ENCODE peak calls at places on chromosomes 12 and 14, in eight cellular contexts. One of them, this sample, is unnamed.

GRCh38 chr12:124756151-124756550 is 107.5 kb downstream of the SCARB1 start:
- DNase-seq in psoas muscle: no peak
- DNase-seq in PC-9: no peak
- DNase-seq in MM.1S: no peak
- DNase-seq in A549: no peak
- DNase-seq in breast epithelium: no peak
- DNase-seq in OCI-LY7: no peak
- DNase-seq in kidney epithelial cell: no peak
- DNase-seq in this sample: no peak

GRCh38 chr12:6949063-6949594 is 2.0 kb upstream of the PTPN6 start:
- DNase-seq in psoas muscle: peak; percentile 54
- DNase-seq in PC-9: no peak
- DNase-seq in MM.1S: peak; percentile 82
- DNase-seq in A549: no peak
- DNase-seq in breast epithelium: no peak
- DNase-seq in OCI-LY7: no peak
- DNase-seq in kidney epithelial cell: no peak
- DNase-seq in this sample: no peak

GRCh38 chr12:28222081-28222700 is 31.9 kb downstream of the CCDC91 start:
- DNase-seq in psoas muscle: no peak
- DNase-seq in PC-9: no peak
- DNase-seq in MM.1S: no peak
- DNase-seq in A549: no peak
- DNase-seq in breast epithelium: no peak
- DNase-seq in OCI-LY7: no peak
- DNase-seq in kidney epithelial cell: no peak
- DNase-seq in this sample: no peak

GRCh38 chr14:99460793-99461192 is 19.9 kb downstream of the SETD3 start:
- DNase-seq in psoas muscle: no peak
- DNase-seq in PC-9: no peak
- DNase-seq in MM.1S: no peak
- DNase-seq in A549: no peak
- DNase-seq in breast epithelium: no peak
- DNase-seq in OCI-LY7: no peak
- DNase-seq in kidney epithelial cell: no peak
- DNase-seq in this sample: no peak

GRCh38 chr12:7319934-7320333 is 16.1 kb downstream of the ACSM4 start:
- DNase-seq in psoas muscle: no peak
- DNase-seq in PC-9: no peak
- DNase-seq in MM.1S: no peak
- DNase-seq in A549: no peak
- DNase-seq in breast epithelium: no peak
- DNase-seq in OCI-LY7: peak; percentile 1
- DNase-seq in kidney epithelial cell: no peak
- DNase-seq in this sample: no peak

GRCh38 chr12:91988076-91988475 is 157.6 kb downstream of the BTG1 start:
- DNase-seq in psoas muscle: no peak
- DNase-seq in PC-9: no peak
- DNase-seq in MM.1S: no peak
- DNase-seq in A549: no peak
- DNase-seq in breast epithelium: no peak
- DNase-seq in OCI-LY7: no peak
- DNase-seq in kidney epithelial cell: no peak
- DNase-seq in this sample: no peak

GRCh38 chr12:88334271-88334670 is 192.2 kb downstream of the TMTC3 start:
- DNase-seq in psoas muscle: no peak
- DNase-seq in PC-9: peak; percentile 36
- DNase-seq in MM.1S: peak; percentile 94
- DNase-seq in A549: no peak
- DNase-seq in breast epithelium: no peak
- DNase-seq in OCI-LY7: peak; percentile 26
- DNase-seq in kidney epithelial cell: peak; percentile 84
- DNase-seq in this sample: no peak

GRCh38 chr12:76462668-76463224 is 96.8 kb downstream of the OSBPL8 start:
- DNase-seq in psoas muscle: no peak
- DNase-seq in PC-9: no peak
- DNase-seq in MM.1S: no peak
- DNase-seq in A549: no peak
- DNase-seq in breast epithelium: no peak
- DNase-seq in OCI-LY7: no peak
- DNase-seq in kidney epithelial cell: no peak
- DNase-seq in this sample: no peak

GRCh38 chr12:78018146-78018910 is 187.6 kb downstream of the NAV3 start:
- DNase-seq in psoas muscle: no peak
- DNase-seq in PC-9: no peak
- DNase-seq in MM.1S: no peak
- DNase-seq in A549: no peak
- DNase-seq in breast epithelium: no peak
- DNase-seq in OCI-LY7: no peak
- DNase-seq in kidney epithelial cell: no peak
- DNase-seq in this sample: peak; percentile 39

GRCh38 chr12:131766382-131767107 is 55.7 kb downstream of the SFSWAP start:
- DNase-seq in psoas muscle: no peak
- DNase-seq in PC-9: no peak
- DNase-seq in MM.1S: no peak
- DNase-seq in A549: no peak
- DNase-seq in breast epithelium: peak; percentile 33
- DNase-seq in OCI-LY7: no peak
- DNase-seq in kidney epithelial cell: no peak
- DNase-seq in this sample: no peak

GRCh38 chr14:76235628-76236027 is 83.9 kb downstream of the GPATCH2L start:
- DNase-seq in psoas muscle: no peak
- DNase-seq in PC-9: no peak
- DNase-seq in MM.1S: no peak
- DNase-seq in A549: no peak
- DNase-seq in breast epithelium: no peak
- DNase-seq in OCI-LY7: no peak
- DNase-seq in kidney epithelial cell: no peak
- DNase-seq in this sample: no peak

GRCh38 chr12:120204171-120204570 is 3.3 kb upstream of the RPLP0 start:
- DNase-seq in psoas muscle: no peak
- DNase-seq in PC-9: no peak
- DNase-seq in MM.1S: no peak
- DNase-seq in A549: no peak
- DNase-seq in breast epithelium: no peak
- DNase-seq in OCI-LY7: no peak
- DNase-seq in kidney epithelial cell: no peak
- DNase-seq in this sample: no peak

GRCh38 chr12:67754933-67755697 is 106.6 kb downstream of the DYRK2 start:
- DNase-seq in psoas muscle: no peak
- DNase-seq in PC-9: no peak
- DNase-seq in MM.1S: no peak
- DNase-seq in A549: no peak
- DNase-seq in breast epithelium: no peak
- DNase-seq in OCI-LY7: no peak
- DNase-seq in kidney epithelial cell: no peak
- DNase-seq in this sample: no peak

GRCh38 chr14:23396781-23397407 is 11.2 kb downstream of the MYH6 start:
- DNase-seq in psoas muscle: no peak
- DNase-seq in PC-9: no peak
- DNase-seq in MM.1S: no peak
- DNase-seq in A549: no peak
- DNase-seq in breast epithelium: no peak
- DNase-seq in OCI-LY7: no peak
- DNase-seq in kidney epithelial cell: no peak
- DNase-seq in this sample: no peak

GRCh38 chr12:25645421-25645820 is 92.3 kb upstream of the LMNTD1 start:
- DNase-seq in psoas muscle: no peak
- DNase-seq in PC-9: no peak
- DNase-seq in MM.1S: no peak
- DNase-seq in A549: no peak
- DNase-seq in breast epithelium: no peak
- DNase-seq in OCI-LY7: no peak
- DNase-seq in kidney epithelial cell: no peak
- DNase-seq in this sample: no peak

GRCh38 chr14:54570651-54571415 is 3.9 kb downstream of the SAMD4A start:
- DNase-seq in psoas muscle: no peak
- DNase-seq in PC-9: peak; percentile 81
- DNase-seq in MM.1S: no peak
- DNase-seq in A549: no peak
- DNase-seq in breast epithelium: no peak
- DNase-seq in OCI-LY7: no peak
- DNase-seq in kidney epithelial cell: no peak
- DNase-seq in this sample: no peak

GRCh38 chr12:51826881-51827280 is 21.6 kb downstream of the FIGNL2 start:
- DNase-seq in psoas muscle: no peak
- DNase-seq in PC-9: no peak
- DNase-seq in MM.1S: no peak
- DNase-seq in A549: no peak
- DNase-seq in breast epithelium: no peak
- DNase-seq in OCI-LY7: no peak
- DNase-seq in kidney epithelial cell: no peak
- DNase-seq in this sample: no peak

GRCh38 chr14:87834594-87834993 is 158.4 kb downstream of the GALC start:
- DNase-seq in psoas muscle: no peak
- DNase-seq in PC-9: no peak
- DNase-seq in MM.1S: no peak
- DNase-seq in A549: no peak
- DNase-seq in breast epithelium: no peak
- DNase-seq in OCI-LY7: no peak
- DNase-seq in kidney epithelial cell: no peak
- DNase-seq in this sample: no peak

GRCh38 chr14:90281261-90281660 is 24.9 kb downstream of the PSMC1 start:
- DNase-seq in psoas muscle: no peak
- DNase-seq in PC-9: no peak
- DNase-seq in MM.1S: no peak
- DNase-seq in A549: no peak
- DNase-seq in breast epithelium: no peak
- DNase-seq in OCI-LY7: no peak
- DNase-seq in kidney epithelial cell: peak; percentile 48
- DNase-seq in this sample: peak; percentile 56

GRCh38 chr14:105075364-105076295 is 10.4 kb upstream of the GPR132 start:
- DNase-seq in psoas muscle: peak; percentile 74
- DNase-seq in PC-9: no peak
- DNase-seq in MM.1S: peak; percentile 34
- DNase-seq in A549: no peak
- DNase-seq in breast epithelium: no peak
- DNase-seq in OCI-LY7: no peak
- DNase-seq in kidney epithelial cell: no peak
- DNase-seq in this sample: no peak

GRCh38 chr14:95300697-95301526 is 18.8 kb downstream of the CLMN start:
- DNase-seq in psoas muscle: no peak
- DNase-seq in PC-9: no peak
- DNase-seq in MM.1S: no peak
- DNase-seq in A549: no peak
- DNase-seq in breast epithelium: no peak
- DNase-seq in OCI-LY7: peak; percentile 32
- DNase-seq in kidney epithelial cell: no peak
- DNase-seq in this sample: no peak

GRCh38 chr12:103915306-103915705 is 14.9 kb upstream of the HSP90B1 start:
- DNase-seq in psoas muscle: no peak
- DNase-seq in PC-9: no peak
- DNase-seq in MM.1S: no peak
- DNase-seq in A549: no peak
- DNase-seq in breast epithelium: no peak
- DNase-seq in OCI-LY7: no peak
- DNase-seq in kidney epithelial cell: no peak
- DNase-seq in this sample: no peak

GRCh38 chr12:119705182-119705581 is 37.2 kb downstream of the PRKAB1 start:
- DNase-seq in psoas muscle: no peak
- DNase-seq in PC-9: no peak
- DNase-seq in MM.1S: no peak
- DNase-seq in A549: no peak
- DNase-seq in breast epithelium: no peak
- DNase-seq in OCI-LY7: no peak
- DNase-seq in kidney epithelial cell: no peak
- DNase-seq in this sample: no peak

GRCh38 chr14:71011479-71011878 is 104.2 kb downstream of the PCNX1 start:
- DNase-seq in psoas muscle: no peak
- DNase-seq in PC-9: no peak
- DNase-seq in MM.1S: no peak
- DNase-seq in A549: no peak
- DNase-seq in breast epithelium: no peak
- DNase-seq in OCI-LY7: no peak
- DNase-seq in kidney epithelial cell: no peak
- DNase-seq in this sample: no peak
- TF ChIP-seq CTCF in psoas muscle: no peak
- TF ChIP-seq CTCF in PC-9: peak; percentile 56
- TF ChIP-seq CTCF in MM.1S: no peak
- TF ChIP-seq CTCF in A549: peak; percentile 32
- TF ChIP-seq CTCF in breast epithelium: no peak
- TF ChIP-seq CTCF in OCI-LY7: peak; percentile 63
- TF ChIP-seq CTCF in kidney epithelial cell: peak; percentile 13
- TF ChIP-seq CTCF in this sample: peak; percentile 39

GRCh38 chr14:77590845-77591506 is 25.5 kb downstream of the SPTLC2 start:
- DNase-seq in psoas muscle: no peak
- DNase-seq in PC-9: peak; percentile 80
- DNase-seq in MM.1S: no peak
- DNase-seq in A549: no peak
- DNase-seq in breast epithelium: no peak
- DNase-seq in OCI-LY7: no peak
- DNase-seq in kidney epithelial cell: no peak
- DNase-seq in this sample: no peak
- H3K4me3 ChIP-seq in psoas muscle: no peak overlapping the region
- H3K4me3 ChIP-seq in PC-9: peak overlapping the region; percentile 5
- H3K4me3 ChIP-seq in MM.1S: no peak overlapping the region
- H3K4me3 ChIP-seq in A549: no peak overlapping the region
- H3K4me3 ChIP-seq in breast epithelium: no peak overlapping the region
- H3K4me3 ChIP-seq in OCI-LY7: peak overlapping the region; percentile 43
- H3K4me3 ChIP-seq in kidney epithelial cell: no peak overlapping the region
- H3K4me3 ChIP-seq in this sample: no peak overlapping the region

GRCh38 chr12:117028254-117028653 is 71.0 kb downstream of the TESC start:
- DNase-seq in psoas muscle: no peak
- DNase-seq in PC-9: no peak
- DNase-seq in MM.1S: no peak
- DNase-seq in A549: no peak
- DNase-seq in breast epithelium: no peak
- DNase-seq in OCI-LY7: no peak
- DNase-seq in kidney epithelial cell: no peak
- DNase-seq in this sample: no peak

GRCh38 chr12:117026921-117027250 is 72.3 kb downstream of the TESC start:
- DNase-seq in psoas muscle: no peak
- DNase-seq in PC-9: no peak
- DNase-seq in MM.1S: no peak
- DNase-seq in A549: no peak
- DNase-seq in breast epithelium: no peak
- DNase-seq in OCI-LY7: no peak
- DNase-seq in kidney epithelial cell: no peak
- DNase-seq in this sample: no peak

GRCh38 chr12:117026343-117026742 is 72.9 kb downstream of the TESC start:
- DNase-seq in psoas muscle: no peak
- DNase-seq in PC-9: no peak
- DNase-seq in MM.1S: no peak
- DNase-seq in A549: no peak
- DNase-seq in breast epithelium: no peak
- DNase-seq in OCI-LY7: no peak
- DNase-seq in kidney epithelial cell: no peak
- DNase-seq in this sample: no peak

GRCh38 chr12:117025481-117026151 is 73.6 kb downstream of the TESC start:
- DNase-seq in psoas muscle: peak; percentile 67
- DNase-seq in PC-9: peak; percentile 51
- DNase-seq in MM.1S: peak; percentile 96
- DNase-seq in A549: peak; percentile 79
- DNase-seq in breast epithelium: no peak
- DNase-seq in OCI-LY7: peak; percentile 69
- DNase-seq in kidney epithelial cell: no peak
- DNase-seq in this sample: no peak

GRCh38 chr12:117027251-117028086 is 71.7 kb downstream of the TESC start:
- DNase-seq in psoas muscle: no peak
- DNase-seq in PC-9: no peak
- DNase-seq in MM.1S: no peak
- DNase-seq in A549: no peak
- DNase-seq in breast epithelium: no peak
- DNase-seq in OCI-LY7: no peak
- DNase-seq in kidney epithelial cell: no peak
- DNase-seq in this sample: no peak
- TF ChIP-seq CTCF in psoas muscle: no peak
- TF ChIP-seq CTCF in PC-9: no peak
- TF ChIP-seq CTCF in MM.1S: no peak
- TF ChIP-seq CTCF in A549: no peak
- TF ChIP-seq CTCF in breast epithelium: no peak
- TF ChIP-seq CTCF in OCI-LY7: no peak
- TF ChIP-seq CTCF in kidney epithelial cell: no peak
- TF ChIP-seq CTCF in this sample: no peak

GRCh38 chr12:3732901-3733300 is 20.0 kb downstream of the CRACR2A start:
- DNase-seq in psoas muscle: no peak
- DNase-seq in PC-9: no peak
- DNase-seq in MM.1S: no peak
- DNase-seq in A549: no peak
- DNase-seq in breast epithelium: no peak
- DNase-seq in OCI-LY7: no peak
- DNase-seq in kidney epithelial cell: no peak
- DNase-seq in this sample: no peak
- H3K4me3 ChIP-seq in psoas muscle: no peak overlapping the region
- H3K4me3 ChIP-seq in PC-9: no peak overlapping the region
- H3K4me3 ChIP-seq in MM.1S: no peak overlapping the region
- H3K4me3 ChIP-seq in A549: no peak overlapping the region
- H3K4me3 ChIP-seq in breast epithelium: no peak overlapping the region
- H3K4me3 ChIP-seq in OCI-LY7: no peak overlapping the region
- H3K4me3 ChIP-seq in kidney epithelial cell: no peak overlapping the region
- H3K4me3 ChIP-seq in this sample: no peak overlapping the region

This sample was measured in retinal pigment epithelial cell.